ENCODE peak calls at places on chromosomes 3 and 15, in eight cellular contexts. P is vagina, K is A549, D is ovary, R is Peyer's patch, B is testis, F is tibial nerve, N is IMR-90. U is an unnamed sample. For H3K4me1, the result is how much of the 10 kb centered on the place peaks cover.

GRCh38 chr3:48186993-48187578 is 1.1 kb downstream of the CDC25A start:
- DNase-seq in B (no peak), R (no peak), D (no peak), N (peak), K (no peak), P (no peak), F (no peak), U (no peak)

GRCh38 chr3:191985691-191986090 is 524.7 kb downstream of the PYDC2 start:
- DNase-seq in F (no peak), N (no peak), P (no peak), K (no peak), D (no peak), R (no peak), B (no peak), U (no peak)

GRCh38 chr15:38050529-38050928 is 116.1 kb downstream of the TMCO5A start:
- DNase-seq in D (no peak), K (no peak), B (no peak), N (peak), R (no peak), P (no peak), F (no peak), U (no peak)

GRCh38 chr15:29151111-29151857 is 118.3 kb downstream of the NSMCE3 start:
- DNase-seq in F (no peak), R (no peak), N (no peak), P (no peak), D (no peak), K (no peak), B (no peak), U (no peak)

GRCh38 chr3:63303238-63303637 is 25.1 kb downstream of the SYNPR start:
- DNase-seq in R (no peak), D (no peak), B (no peak), N (no peak), F (no peak), K (no peak), P (no peak), U (no peak)

GRCh38 chr3:158768361-158768787 is 33.5 kb upstream of the MFSD1 start:
- DNase-seq in F (peak), P (no peak), R (peak), K (peak), B (peak), D (peak), N (peak), U (peak)

GRCh38 chr3:69433938-69434263 is 48.0 kb upstream of the FRMD4B start:
- DNase-seq in K (no peak), B (no peak), F (no peak), N (peak), R (no peak), D (no peak), P (no peak), U (no peak)

GRCh38 chr3:99948467-99949089 is 130.9 kb downstream of the CMSS1 start:
- DNase-seq in D (no peak), R (no peak), B (no peak), P (no peak), K (no peak), N (no peak), F (no peak), U (no peak)

GRCh38 chr3:135784557-135784956 is 181.0 kb upstream of the PPP2R3A start:
- DNase-seq in R (no peak), P (no peak), N (no peak), D (no peak), K (no peak), F (no peak), B (no peak), U (no peak)

GRCh38 chr3:149894211-149894610 is 76.5 kb downstream of the PFN2 start:
- DNase-seq in N (peak), P (no peak), B (no peak), F (no peak), D (no peak), K (no peak), R (no peak), U (no peak)

DNA sequence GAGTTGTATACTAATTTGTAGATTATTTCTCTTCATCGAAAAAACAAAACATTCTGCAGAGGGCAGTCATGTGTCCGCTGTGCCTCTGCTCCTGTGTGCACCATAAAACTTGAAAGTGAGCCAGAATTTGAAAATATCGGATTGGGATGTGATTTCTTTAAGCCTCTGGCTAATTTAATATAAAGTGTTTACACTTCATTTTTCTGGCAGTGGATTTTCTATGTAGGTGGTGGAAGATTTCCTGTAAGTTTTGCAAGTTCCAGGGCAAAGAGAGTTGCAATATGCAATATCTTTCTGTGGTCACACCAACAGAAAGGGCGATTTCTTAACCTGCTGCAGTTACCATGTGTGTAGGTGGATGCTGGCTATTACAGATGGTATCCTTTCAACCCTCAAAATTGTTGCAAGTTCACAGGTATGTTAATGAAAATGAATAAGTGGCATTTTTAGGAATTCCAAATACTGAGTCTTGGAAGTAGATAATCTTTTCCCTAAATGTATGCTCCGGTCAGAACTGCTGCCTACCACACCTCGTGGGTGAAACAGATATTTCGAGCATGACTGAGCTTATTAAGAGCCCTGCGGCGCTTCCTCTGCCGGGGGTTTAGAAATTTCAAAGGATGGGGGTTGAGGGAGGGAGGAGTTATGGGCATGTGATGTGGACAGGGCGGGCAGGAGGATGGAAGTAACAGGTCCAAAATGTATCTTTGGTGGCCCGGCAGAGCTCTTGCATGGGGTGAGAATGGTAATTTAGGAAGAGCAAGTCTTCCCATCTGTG is 134.0 kb downstream of the PGPEP1L start:
- DNase-seq in D (no peak), B (no peak), R (no peak), K (peak), P (no peak), F (no peak), N (peak), U (no peak)
- TF ChIP-seq POLR2A in D (no peak), B (no peak), R (no peak), K (no peak), P (no peak), F (no peak), N (no peak), U (no peak)

GRCh38 chr3:128001576-128001975 is 50.7 kb upstream of the SEC61A1 start:
- DNase-seq in R (no peak), D (no peak), B (no peak), N (no peak), P (no peak), F (no peak), K (no peak), U (no peak)

GRCh38 chr3:127999509-128000106 is 52.6 kb upstream of the SEC61A1 start:
- DNase-seq in F (no peak), R (no peak), K (no peak), N (no peak), P (no peak), D (no peak), B (no peak), U (no peak)

GRCh38 chr3:127997016-127997415 is 55.2 kb upstream of the SEC61A1 start:
- DNase-seq in F (no peak), N (no peak), B (no peak), D (no peak), K (no peak), P (no peak), R (no peak), U (no peak)

GRCh38 chr3:127997961-127998360 is 54.3 kb upstream of the SEC61A1 start:
- DNase-seq in B (no peak), R (no peak), N (no peak), D (no peak), F (no peak), P (no peak), K (no peak), U (no peak)

DNA sequence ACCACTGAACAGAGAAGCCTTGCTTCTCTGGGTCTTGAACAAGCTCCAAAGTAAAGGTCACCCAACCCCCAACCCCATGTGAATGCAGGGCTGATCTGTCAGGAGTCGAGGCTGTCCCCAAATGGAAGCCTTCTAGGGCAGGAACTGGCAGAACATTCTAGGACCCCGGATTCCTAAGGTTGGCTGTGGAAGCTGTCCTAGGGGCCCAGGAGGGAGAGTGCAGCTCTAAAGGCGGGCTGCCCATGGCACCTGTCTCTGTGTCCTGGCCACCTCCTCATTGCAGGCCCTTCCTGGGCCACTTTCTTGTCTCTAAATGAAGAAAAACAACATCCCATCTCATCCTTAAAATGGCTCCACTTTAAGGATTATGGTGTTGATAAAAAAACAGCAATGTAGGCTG is 53.6 kb upstream of the SEC61A1 start:
- DNase-seq in D (no peak), N (no peak), P (no peak), K (no peak), F (no peak), R (no peak), B (no peak), U (no peak)
- TF ChIP-seq CTCF in D (no peak), N (no peak), P (no peak), K (no peak), F (no peak), R (no peak), B (no peak), U (no peak)

DNA sequence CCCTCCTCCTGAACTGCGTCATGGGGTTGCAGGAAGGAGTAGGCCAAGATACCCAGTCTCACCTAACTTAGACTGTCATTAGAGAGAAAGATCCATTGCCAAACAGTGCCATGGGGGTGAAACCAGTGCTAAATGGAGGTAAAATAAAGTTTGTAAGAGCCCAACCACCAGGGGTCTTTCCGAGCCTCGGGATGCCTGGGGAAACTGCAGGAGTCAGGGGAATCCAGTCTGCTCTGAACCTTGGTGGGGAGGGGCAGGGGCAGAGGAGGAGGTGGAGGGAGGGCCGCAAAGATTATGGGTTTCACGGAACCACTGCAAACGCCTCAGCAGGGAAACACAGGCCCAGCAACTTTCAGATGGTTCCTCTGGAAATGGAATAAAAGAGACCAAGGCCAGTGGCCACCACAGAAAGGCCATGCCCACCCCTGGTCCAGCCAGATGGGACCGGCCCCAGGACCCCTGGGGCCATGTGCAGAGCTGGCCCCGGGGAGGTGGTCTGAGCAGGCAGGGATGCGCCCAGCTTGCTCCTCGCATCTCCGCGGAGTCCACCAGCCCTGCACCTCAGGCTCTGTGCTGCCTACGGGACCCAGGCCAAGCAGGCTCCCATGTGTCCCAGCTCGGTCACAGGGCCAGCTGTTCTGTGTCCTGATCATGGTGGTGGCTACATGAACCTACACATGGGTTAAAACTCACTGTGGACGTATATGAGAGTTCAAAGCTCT is 19.8 kb upstream of the GP9 start:
- DNase-seq in F (no peak), K (no peak), R (no peak), B (no peak), P (no peak), D (peak), N (no peak), U (no peak)
- H3K4me1 ChIP-seq in F (under half), K (under half), R (under half), B (under half), P (under half), D (under half), N (under half), U (under half)

DNA sequence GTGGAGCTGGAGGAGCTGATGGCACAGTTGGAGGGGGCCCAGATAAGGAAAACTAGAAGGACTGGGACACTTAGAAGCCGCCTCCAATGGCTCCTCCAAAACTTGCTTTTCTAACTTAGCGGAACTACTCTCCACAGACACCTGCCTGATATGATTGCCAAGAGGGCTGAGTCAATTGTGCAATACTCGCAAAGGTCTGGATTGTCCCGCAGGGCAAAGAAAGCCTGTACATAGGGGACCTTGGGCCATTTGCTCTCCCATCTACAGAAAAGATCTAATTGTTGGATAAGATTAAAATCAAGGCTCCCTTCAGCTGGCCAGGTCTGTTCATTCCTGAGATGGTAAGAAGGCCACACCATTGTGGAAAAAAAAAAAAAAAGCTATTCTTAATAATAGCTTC is 69.7 kb upstream of the ATP11B start:
- DNase-seq in B (no peak), D (no peak), R (no peak), P (no peak), K (no peak), N (no peak), F (no peak), U (no peak)
- TF ChIP-seq POLR2A in B (no peak), D (no peak), R (no peak), P (no peak), K (no peak), N (no peak), F (no peak), U (no peak)

GRCh38 chr3:53056442-53056841 is 10.6 kb upstream of the SFMBT1 start:
- DNase-seq in P (no peak), K (no peak), D (no peak), F (no peak), N (peak), B (no peak), R (no peak), U (no peak)
- TF ChIP-seq CTCF in P (no peak), K (no peak), D (no peak), F (no peak), N (peak), B (no peak), R (no peak), U (peak)

GRCh38 chr15:67762610-67763368 is 62.5 kb upstream of the SKOR1 start:
- DNase-seq in R (no peak), P (no peak), F (no peak), D (no peak), K (no peak), N (peak), B (no peak), U (no peak)
- H3K4me1 ChIP-seq in R (under half), P (under half), F (under half), D (under half), K (under half), N (under half), B (under half), U (under half)

DNA sequence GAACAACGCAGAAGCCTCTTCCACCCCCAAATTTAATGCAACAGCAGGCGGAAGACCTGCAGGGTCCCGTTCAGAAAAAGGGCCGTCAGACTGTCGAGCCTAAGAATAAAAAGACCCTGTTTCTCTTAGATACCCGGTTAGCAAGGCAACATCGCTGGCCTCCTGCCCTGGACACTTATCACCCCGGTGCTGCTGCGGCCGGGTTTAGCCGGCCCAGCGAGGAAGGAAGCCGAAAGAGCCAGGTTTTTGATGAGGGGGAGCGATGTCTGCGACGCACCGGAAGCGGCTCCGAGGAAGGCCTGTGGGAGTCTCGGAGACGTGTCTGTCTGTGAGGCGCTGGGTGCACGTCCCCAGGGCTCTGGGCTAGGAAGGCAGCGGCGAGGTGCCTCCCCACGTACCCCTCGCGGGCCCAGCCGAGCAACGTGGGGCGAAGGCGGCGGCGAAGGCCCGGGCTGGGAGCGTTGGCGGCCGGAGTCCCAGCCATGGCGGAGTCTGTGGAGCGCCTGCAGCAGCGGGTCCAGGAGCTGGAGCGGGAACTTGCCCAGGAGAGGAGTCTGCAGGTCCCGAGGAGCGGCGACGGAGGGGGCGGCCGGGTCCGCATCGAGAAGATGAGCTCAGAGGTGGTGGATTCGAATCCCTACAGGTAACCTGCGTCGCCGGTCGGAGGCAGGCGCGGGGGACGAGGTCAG is at the start of gene UBA5:
- DNase-seq in F (peak), N (peak), R (peak), P (peak), K (peak), D (peak), B (peak), U (peak)
- TF ChIP-seq POLR2A in F (no peak), N (peak), R (no peak), P (no peak), K (peak), D (no peak), B (no peak), U (peak)

GRCh38 chr3:187952849-187953248 is 201.1 kb upstream of the LPP start:
- DNase-seq in B (no peak), F (no peak), K (no peak), R (no peak), D (no peak), P (no peak), N (no peak), U (no peak)
- TF ChIP-seq CTCF in B (no peak), F (no peak), K (no peak), R (no peak), D (no peak), P (no peak), N (no peak), U (no peak)

GRCh38 chr3:32870373-32871091 is 52.7 kb downstream of the TRIM71 start:
- DNase-seq in F (no peak), B (no peak), N (no peak), R (no peak), D (no peak), P (no peak), K (no peak), U (no peak)

GRCh38 chr3:32866533-32866932 is 48.7 kb downstream of the TRIM71 start:
- DNase-seq in D (no peak), P (no peak), N (no peak), K (no peak), R (no peak), F (no peak), B (no peak), U (no peak)

GRCh38 chr3:32869513-32870047 is 51.8 kb downstream of the TRIM71 start:
- DNase-seq in P (no peak), F (no peak), B (no peak), D (no peak), R (no peak), K (no peak), N (no peak), U (no peak)

GRCh38 chr3:32868719-32869512 is 51.1 kb downstream of the TRIM71 start:
- DNase-seq in B (no peak), P (no peak), F (no peak), K (no peak), R (no peak), D (no peak), N (no peak), U (no peak)

DNA sequence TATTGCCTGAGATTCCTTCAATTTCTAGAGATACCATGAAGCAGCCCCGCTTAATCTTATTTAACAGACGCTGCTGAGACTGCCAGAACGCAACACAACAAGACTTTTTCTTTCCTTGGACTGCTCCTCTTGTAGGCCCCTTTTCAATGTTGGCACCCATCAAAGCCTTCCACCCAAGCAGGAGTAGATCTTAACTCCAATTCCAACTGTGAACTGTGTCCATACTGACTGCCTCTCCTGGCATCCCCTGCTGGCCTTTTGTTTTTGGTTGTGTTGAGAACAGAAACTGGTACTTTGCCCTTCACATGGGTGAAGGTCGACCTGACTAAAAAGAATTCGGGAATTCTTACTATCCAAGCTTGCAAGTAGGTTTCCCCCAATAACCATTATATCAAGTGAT is 50.2 kb downstream of the TRIM71 start:
- DNase-seq in B (no peak), R (no peak), F (no peak), P (no peak), D (no peak), N (no peak), K (no peak), U (no peak)
- H3K4me1 ChIP-seq in B (under half), R (under half), F (under half), P (under half), D (under half), N (under half), K (under half), U (under half)